ENCODE peak calls at places on chromosomes 4 and X, in five cellular contexts. Y is heart right ventricle, P is HCT116, J is mammary epithelial cell, M is GM23248. H is an unnamed sample.

GRCh38 chr4:170723171-170723570 is 633.4 kb upstream of the AADAT start:
- DNase-seq in Y (no peak), P (no peak), J (no peak), M (no peak), H (no peak)

GRCh38 chrX:103730746-103731508 is 20.2 kb downstream of the TMEM31 start:
- DNase-seq in Y (no peak), P (no peak), J (peak; percentile 76), M (peak; percentile 88), H (peak; percentile 21)

GRCh38 chr4:98586634-98587354 is 71.6 kb downstream of the TSPAN5 start:
- DNase-seq in Y (no peak), P (no peak), J (no peak), M (no peak), H (no peak)

GRCh38 chr4:124632439-124632838 is 80.1 kb downstream of the ANKRD50 start:
- DNase-seq in Y (no peak), P (no peak), J (no peak), M (no peak), H (no peak)

GRCh38 chrX:23749129-23749528 is 6.1 kb upstream of the ACOT9 start:
- DNase-seq in Y (no peak), P (no peak), J (no peak), M (no peak), H (no peak)

GRCh38 chrX:121975666-121976065 is 928.3 kb downstream of the GLUD2 start:
- DNase-seq in Y (no peak), P (no peak), J (no peak), M (no peak), H (no peak)

GRCh38 chrX:49754238-49754857 is 58.6 kb upstream of the PAGE1 start:
- DNase-seq in Y (peak; percentile 11), P (peak; percentile 10), J (peak; percentile 3), M (peak; percentile 60), H (peak; percentile 0)

GRCh38 chr4:73661646-73662119 is 41.4 kb upstream of the RASSF6 start:
- DNase-seq in Y (no peak), P (no peak), J (peak; percentile 98), M (peak; percentile 95), H (peak; percentile 96)

GRCh38 chrX:150692296-150692695 is 900 bp upstream of the MTMR1 start:
- DNase-seq in Y (no peak), P (no peak), J (no peak), M (no peak), H (no peak)
- H3K27ac ChIP-seq in Y (peak overlapping the region; percentile 54), P (no peak overlapping the region), J (peak overlapping the region; percentile 53), M (peak overlapping the region; percentile 89), H (no peak overlapping the region)

GRCh38 chrX:112834976-112835375 is 5.7 kb downstream of the AMOT start:
- DNase-seq in Y (no peak), P (no peak), J (no peak), M (no peak), H (no peak)
- H3K4me3 ChIP-seq in Y (no peak overlapping the region), P (no peak overlapping the region), J (no peak overlapping the region), M (peak overlapping the region; percentile 48), H (no peak overlapping the region)

GRCh38 chr4:129903861-129904260 is 807.9 kb downstream of the C4orf33 start:
- DNase-seq in Y (no peak), P (no peak), J (no peak), M (no peak), H (no peak)

GRCh38 chr4:129901205-129901604 is 805.3 kb downstream of the C4orf33 start:
- DNase-seq in Y (no peak), P (no peak), J (no peak), M (no peak), H (no peak)

GRCh38 chr4:129899849-129900248 is 803.9 kb downstream of the C4orf33 start:
- DNase-seq in Y (no peak), P (no peak), J (no peak), M (no peak), H (no peak)

GRCh38 chr4:129905256-129905655 is 809.3 kb downstream of the C4orf33 start:
- DNase-seq in Y (no peak), P (no peak), J (no peak), M (no peak), H (no peak)

DNA sequence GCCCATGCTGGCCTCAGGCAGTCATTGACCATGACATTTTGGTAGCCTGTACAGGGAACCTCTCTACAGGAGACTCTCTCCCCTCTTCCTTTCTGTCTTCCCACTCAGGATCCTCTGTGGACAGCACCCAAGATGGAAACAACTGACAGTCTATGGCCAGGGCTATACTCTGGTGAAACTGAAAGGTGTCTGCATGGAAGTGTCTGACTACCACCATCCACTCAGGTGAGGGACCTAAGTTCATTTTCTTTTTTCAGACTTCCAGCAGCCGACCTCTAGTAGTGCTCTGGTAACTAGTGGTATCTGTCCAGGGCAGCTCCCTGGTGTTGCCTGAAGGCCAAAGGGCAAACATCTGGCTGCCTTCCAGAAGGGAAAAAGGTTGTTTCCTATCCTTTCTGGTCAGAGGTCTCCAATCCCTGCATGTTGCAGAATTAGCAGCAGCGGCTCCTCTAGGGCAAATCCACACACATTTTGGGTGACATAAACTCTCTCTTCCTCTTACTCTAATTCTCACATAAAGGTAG is 804.5 kb downstream of the C4orf33 start:
- DNase-seq in Y (no peak), P (no peak), J (no peak), M (no peak), H (no peak)
- H3K27me3 ChIP-seq in Y (no peaks in the 10 kb centered on the region), P (no peaks in the 10 kb centered on the region), J (no peaks in the 10 kb centered on the region), M (no peaks in the 10 kb centered on the region), H (no peaks in the 10 kb centered on the region)

DNA sequence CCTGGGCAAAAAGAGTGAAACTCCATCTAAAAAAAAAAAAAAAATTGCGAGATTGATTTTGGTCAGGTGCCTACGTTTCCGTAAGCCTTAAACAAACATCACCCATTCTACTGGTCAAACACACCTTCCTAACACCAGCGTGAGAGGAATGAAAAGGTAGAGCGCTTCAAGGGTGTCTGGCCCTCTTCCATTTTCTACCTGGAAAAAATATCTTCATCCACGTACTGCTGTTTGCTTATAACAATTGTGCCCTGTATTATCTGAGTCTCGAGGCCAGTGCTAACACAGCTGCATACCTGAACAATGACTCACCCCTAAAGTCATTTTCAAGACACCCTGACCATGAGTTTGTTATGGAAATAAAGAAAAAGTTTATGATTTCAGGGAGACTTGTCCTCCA is 13.9 kb downstream of the TMSB4X start:
- DNase-seq in Y (no peak), P (peak; percentile 60), J (peak; percentile 91), M (peak; percentile 67), H (no peak)
- H3K27ac ChIP-seq in Y (no peak overlapping the region), P (peak overlapping the region; percentile 19), J (peak overlapping the region; percentile 38), M (no peak overlapping the region), H (no peak overlapping the region)

DNA sequence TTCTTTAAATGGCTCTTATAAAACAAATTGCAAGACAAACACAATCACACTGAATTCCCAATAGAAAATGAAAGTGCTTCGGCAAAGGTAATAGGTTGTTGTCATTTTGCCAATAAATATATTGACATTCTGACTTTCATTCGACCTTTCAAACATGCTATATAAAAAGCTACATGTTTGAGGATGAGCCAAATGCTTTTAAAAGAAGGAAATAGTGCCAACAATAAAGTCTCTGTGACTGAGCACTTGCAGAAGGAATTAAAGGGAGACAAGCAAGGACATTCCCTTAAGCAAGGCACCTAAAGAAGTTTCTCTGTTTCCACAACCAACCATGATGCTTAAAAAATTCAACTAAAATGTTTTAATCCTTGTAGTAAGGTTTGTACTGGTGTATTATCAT is 389.9 kb downstream of the PDGFC start:
- DNase-seq in Y (no peak), P (no peak), J (no peak), M (no peak), H (no peak)
- H3K4me3 ChIP-seq in Y (no peak overlapping the region), P (no peak overlapping the region), J (peak overlapping the region; percentile 31), M (peak overlapping the region; percentile 60), H (peak overlapping the region; percentile 11)

GRCh38 chr4:7864685-7865084 is 75.0 kb downstream of the AFAP1 start:
- DNase-seq in Y (no peak), P (no peak), J (no peak), M (no peak), H (no peak)

GRCh38 chr4:7862561-7863200 is 77.0 kb downstream of the AFAP1 start:
- DNase-seq in Y (no peak), P (no peak), J (no peak), M (no peak), H (no peak)

GRCh38 chr4:7865533-7865932 is 74.1 kb downstream of the AFAP1 start:
- DNase-seq in Y (no peak), P (no peak), J (no peak), M (no peak), H (no peak)

GRCh38 chr4:7861440-7861881 is 78.2 kb downstream of the AFAP1 start:
- DNase-seq in Y (peak; percentile 31), P (no peak), J (peak; percentile 80), M (peak; percentile 93), H (peak; percentile 92)

DNA sequence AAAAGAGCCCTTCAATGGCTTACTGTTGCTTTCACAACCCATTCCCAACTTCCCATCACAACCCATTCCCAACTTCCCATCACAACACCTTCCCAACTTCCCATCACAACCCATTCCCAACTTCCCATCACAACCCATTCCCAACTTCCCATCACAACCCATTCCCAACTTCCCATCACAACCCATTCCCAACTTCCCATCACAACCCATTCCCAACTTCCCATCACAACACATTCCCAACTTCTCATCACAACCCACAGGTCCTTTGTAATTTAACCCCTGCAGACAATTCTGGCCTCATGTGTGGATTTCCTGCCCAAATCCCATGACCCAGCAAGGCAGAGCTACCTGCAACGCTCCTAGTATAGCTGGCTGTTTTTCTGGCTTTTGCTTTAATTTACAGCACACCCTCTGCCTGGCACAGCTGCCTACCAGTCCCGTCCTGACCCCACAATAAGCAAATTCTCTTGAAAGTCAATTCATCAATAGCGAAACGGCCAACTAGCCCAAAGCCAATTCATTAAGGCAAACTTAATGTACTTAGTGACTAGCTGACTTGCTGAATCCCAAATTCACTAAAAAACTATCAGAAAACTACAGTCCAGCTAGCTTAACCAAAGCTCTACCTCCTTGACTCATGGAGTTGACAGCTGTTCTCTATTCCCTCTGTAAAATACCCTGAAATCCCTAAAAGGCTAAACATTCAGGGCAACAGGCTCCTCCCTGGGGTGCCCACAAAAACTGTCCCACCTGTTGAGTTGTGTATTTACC is 75.6 kb downstream of the AFAP1 start:
- DNase-seq in Y (no peak), P (no peak), J (peak; percentile 60), M (no peak), H (no peak)
- H3K27me3 ChIP-seq in Y (peaks cover 3% of the 10 kb centered on the region), P (no peaks in the 10 kb centered on the region), J (no peaks in the 10 kb centered on the region), M (no peaks in the 10 kb centered on the region), H (no peaks in the 10 kb centered on the region)

DNA sequence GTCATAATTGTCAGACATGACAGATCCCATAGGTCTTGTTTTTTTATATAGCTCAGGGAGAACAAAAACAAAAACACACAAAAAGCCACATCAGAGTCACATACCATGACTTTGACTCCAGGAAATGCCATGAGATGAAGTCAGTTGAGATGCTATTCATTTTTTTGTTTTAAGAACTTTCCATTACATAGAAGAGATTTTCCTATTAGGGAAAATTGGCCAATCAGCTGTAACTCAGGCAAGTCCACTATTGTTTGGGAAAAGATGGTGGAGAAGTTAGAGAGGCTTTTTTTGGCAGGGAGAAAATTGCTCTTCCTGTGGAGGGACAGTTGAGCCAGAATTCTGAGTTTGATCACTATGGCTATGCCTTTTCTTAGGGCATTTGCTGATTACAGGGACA is 72.6 kb downstream of the SMARCA5 start:
- DNase-seq in Y (no peak), P (no peak), J (no peak), M (peak; percentile 74), H (no peak)
- H3K27ac ChIP-seq in Y (peak overlapping the region; percentile 11), P (no peak overlapping the region), J (no peak overlapping the region), M (peak overlapping the region; percentile 74), H (no peak overlapping the region)